ENCODE peak calls at places on chromosomes 3 and 15, in seven cellular contexts. B is left ventricle myocardium inferior, W is hepatocyte, Q is adrenal gland, Z is pancreas, C is cardiac muscle cell, D is ovary. F is an unnamed sample.

GRCh38 chr3:60282840-60283239 is 968.4 kb downstream of the FHIT start:
- DNase-seq in B (no peak), W (no peak), Q (no peak), Z (no peak), C (no peak), D (no peak), F (no peak)

GRCh38 chr3:70531063-70531657 is 218.7 kb upstream of the MDFIC2 start:
- DNase-seq in B (no peak), W (peak; percentile 52), Q (no peak), Z (no peak), C (peak; percentile 60), D (no peak), F (no peak)

GRCh38 chr3:110902453-110903085 is 169.0 kb upstream of the NECTIN3 start:
- DNase-seq in B (no peak), W (no peak), Q (no peak), Z (no peak), C (no peak), D (no peak), F (no peak)

GRCh38 chr15:92682772-92683510 is 27.4 kb upstream of the FAM174B start:
- DNase-seq in B (peak; percentile 34), W (no peak), Q (no peak), Z (no peak), C (peak; percentile 75), D (no peak), F (no peak)

GRCh38 chr3:53719796-53720195 is 126.4 kb downstream of the CHDH start:
- DNase-seq in B (no peak), W (no peak), Q (no peak), Z (no peak), C (no peak), D (no peak), F (no peak)

GRCh38 chr15:67147410-67147949 is 82.1 kb downstream of the SMAD3 start:
- DNase-seq in B (no peak), W (no peak), Q (no peak), Z (no peak), C (no peak), D (no peak), F (no peak)

GRCh38 chr3:138089091-138089490 is 26.3 kb downstream of the DZIP1L start:
- DNase-seq in B (no peak), W (no peak), Q (no peak), Z (no peak), C (peak; percentile 43), D (no peak), F (no peak)

GRCh38 chr3:129602730-129603560 is 3.5 kb downstream of the PLXND1 start:
- DNase-seq in B (peak; percentile 79), W (peak; percentile 69), Q (peak; percentile 91), Z (no peak), C (peak; percentile 94), D (peak; percentile 79), F (peak; percentile 78)

GRCh38 chr3:180275176-180275575 is 238.4 kb upstream of the PEX5L start:
- DNase-seq in B (no peak), W (no peak), Q (no peak), Z (no peak), C (no peak), D (no peak), F (no peak)

GRCh38 chr3:160804762-160805161 is 48.7 kb downstream of the PPM1L start:
- DNase-seq in B (peak; percentile 48), W (no peak), Q (peak; percentile 86), Z (no peak), C (peak; percentile 7), D (no peak), F (no peak)

GRCh38 chr3:9552252-9552999 is 1.2 kb downstream of the LHFPL4 start:
- DNase-seq in B (peak; percentile 20), W (peak; percentile 81), Q (peak; percentile 62), Z (peak; percentile 85), C (peak; percentile 61), D (peak; percentile 13), F (peak; percentile 38)

GRCh38 chr15:22892333-22892732 is 53.9 kb downstream of the NIPA2 start:
- DNase-seq in B (peak; percentile 5), W (peak; percentile 21), Q (no peak), Z (no peak), C (no peak), D (no peak), F (no peak)

GRCh38 chr3:123153124-123153523 is 48.6 kb upstream of the SEC22A start:
- DNase-seq in B (no peak), W (no peak), Q (peak; percentile 59), Z (no peak), C (no peak), D (no peak), F (no peak)

GRCh38 chr15:85828869-85829268 is 34.1 kb upstream of the KLHL25 start:
- DNase-seq in B (no peak), W (no peak), Q (no peak), Z (no peak), C (no peak), D (no peak), F (no peak)

GRCh38 chr3:171354049-171354705 is 106.0 kb downstream of the TNIK start:
- DNase-seq in B (no peak), W (no peak), Q (no peak), Z (no peak), C (no peak), D (no peak), F (no peak)

GRCh38 chr3:66398228-66399025 is 102.4 kb downstream of the LRIG1 start:
- DNase-seq in B (no peak), W (no peak), Q (no peak), Z (no peak), C (no peak), D (no peak), F (no peak)

GRCh38 chr3:66401578-66402382 is 99.0 kb downstream of the LRIG1 start:
- DNase-seq in B (no peak), W (no peak), Q (no peak), Z (no peak), C (no peak), D (no peak), F (no peak)

GRCh38 chr3:66401157-66401550 is 99.7 kb downstream of the LRIG1 start:
- DNase-seq in B (no peak), W (no peak), Q (no peak), Z (no peak), C (no peak), D (no peak), F (no peak)

GRCh38 chr3:66399529-66400232 is 101.1 kb downstream of the LRIG1 start:
- DNase-seq in B (no peak), W (no peak), Q (no peak), Z (no peak), C (no peak), D (no peak), F (no peak)

DNA sequence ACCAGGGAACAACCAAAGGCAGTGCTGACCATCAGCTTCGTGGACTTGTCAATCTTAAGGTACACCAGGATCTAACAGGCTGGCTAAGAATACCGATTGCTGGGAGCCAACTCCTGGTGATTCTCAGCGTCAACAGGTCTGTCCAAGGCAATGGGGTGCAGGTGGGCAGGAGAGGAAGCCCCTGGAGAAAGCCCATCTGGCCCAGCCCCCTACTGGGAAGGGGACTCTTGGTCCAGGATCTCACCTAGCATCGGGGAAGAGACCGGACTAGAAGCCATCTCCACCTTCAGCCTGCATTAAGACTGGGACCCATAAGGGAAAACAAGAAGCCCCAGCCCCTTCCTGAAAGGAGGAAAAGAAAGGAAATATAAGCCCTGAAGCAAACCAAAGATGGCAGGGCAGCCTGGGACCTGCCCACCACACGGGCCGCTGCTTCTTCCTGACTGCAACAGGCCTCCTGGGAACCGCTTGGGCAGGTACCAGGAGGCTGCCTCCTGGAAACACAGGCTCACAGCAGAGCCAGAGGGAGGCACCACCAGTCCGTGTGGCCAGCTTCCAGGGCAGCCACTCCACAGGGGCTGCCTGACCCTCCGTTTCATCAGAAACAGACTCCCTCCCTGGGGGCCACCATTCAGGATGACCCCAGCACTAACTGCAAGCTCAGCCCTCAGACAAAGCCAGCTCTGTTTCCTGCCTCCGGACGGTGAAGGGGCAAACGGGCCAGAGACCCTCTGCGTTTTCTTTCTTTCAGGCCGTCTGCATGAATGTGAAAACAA is 100.3 kb downstream of the LRIG1 start:
- DNase-seq in B (no peak), W (no peak), Q (no peak), Z (no peak), C (no peak), D (no peak), F (no peak)
- H3K4me1 ChIP-seq in B (peaks cover 43% of the 10 kb centered on the region), W (peaks cover 6% of the 10 kb centered on the region), Q (no peaks in the 10 kb centered on the region), Z (peaks cover 9% of the 10 kb centered on the region), C (no peaks in the 10 kb centered on the region), D (peaks cover 10% of the 10 kb centered on the region), F (no peaks in the 10 kb centered on the region)

GRCh38 chr15:52463638-52464037 is 65.0 kb downstream of the MYO5A start:
- DNase-seq in B (no peak), W (no peak), Q (no peak), Z (no peak), C (peak; percentile 13), D (no peak), F (no peak)
- TF ChIP-seq CTCF in B (peak; percentile 44), W (peak; percentile 15), Q (no peak), Z (no peak), C (no peak), D (no peak), F (no peak)

GRCh38 chr15:101277943-101278564 is 769 bp upstream of the SELENOS start:
- DNase-seq in B (no peak), W (peak; percentile 33), Q (peak; percentile 53), Z (no peak), C (no peak), D (no peak), F (no peak)
- H3K4me3 ChIP-seq in B (peak overlapping the region; percentile 90), W (peak overlapping the region; percentile 37), Q (peak overlapping the region; percentile 60), Z (peak overlapping the region; percentile 87), C (peak overlapping the region; percentile 89), D (peak overlapping the region; percentile 98), F (peak overlapping the region; percentile 86)

GRCh38 chr3:57227204-57227929 is at the start of gene APPL1:
- DNase-seq in B (peak; percentile 95), W (peak; percentile 96), Q (peak; percentile 94), Z (peak; percentile 94), C (peak; percentile 94), D (peak; percentile 93), F (peak; percentile 92)
- H3K4me1 ChIP-seq in B (peaks cover 37% of the 10 kb centered on the region), W (no peaks in the 10 kb centered on the region), Q (peaks cover 34% of the 10 kb centered on the region), Z (peaks cover 8% of the 10 kb centered on the region), C (peaks cover 10% of the 10 kb centered on the region), D (peaks cover 7% of the 10 kb centered on the region), F (peaks cover 6% of the 10 kb centered on the region)

DNA sequence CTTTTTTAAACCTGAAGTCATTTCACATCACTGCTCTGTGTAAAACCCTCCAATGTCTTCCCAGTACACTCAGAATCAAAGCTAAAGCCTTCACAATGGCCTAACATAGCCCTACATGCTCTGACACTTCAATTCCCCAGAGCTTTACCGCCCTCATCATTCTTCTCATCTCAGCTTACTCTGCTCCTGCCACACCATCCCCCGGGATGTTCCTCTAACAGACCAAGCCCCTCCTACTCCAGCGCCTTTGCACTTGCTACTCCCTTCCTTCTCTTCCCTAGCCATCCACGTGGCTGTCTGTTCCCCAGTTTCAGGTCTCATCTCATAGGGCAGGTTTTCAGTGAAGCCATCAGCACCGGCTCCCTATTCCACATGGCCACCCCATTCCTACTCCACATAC is 193.9 kb downstream of the SSR3 start:
- DNase-seq in B (no peak), W (no peak), Q (no peak), Z (no peak), C (no peak), D (no peak), F (no peak)
- TF ChIP-seq CTCF in B (no peak), W (no peak), Q (no peak), Z (no peak), C (no peak), D (no peak), F (no peak)

GRCh38 chr3:48594431-48595049 is 589 bp downstream of the COL7A1 start:
- DNase-seq in B (no peak), W (no peak), Q (no peak), Z (peak; percentile 63), C (peak; percentile 9), D (no peak), F (no peak)
- H3K4me3 ChIP-seq in B (peak overlapping the region; percentile 55), W (no peak overlapping the region), Q (no peak overlapping the region), Z (no peak overlapping the region), C (no peak overlapping the region), D (peak overlapping the region; percentile 37), F (no peak overlapping the region)

F was measured in lung.